ENCODE peak calls at places on chromosome 6, in five cellular contexts. I is putamen, B is IMR-90, U is right cardiac atrium, W is astrocyte. L is an unnamed sample.

GRCh38 chr6:39018103-39018502 is 30.5 kb upstream of the GLP1R start:
- DNase-seq in I (no peak), B (no peak), U (no peak), W (no peak), L (no peak)

GRCh38 chr6:17585766-17586502 is 14.2 kb upstream of the FAM8A1 start:
- DNase-seq in I (no peak), B (no peak), U (no peak), W (no peak), L (no peak)

GRCh38 chr6:10393544-10394225 is 21.2 kb downstream of the TFAP2A start:
- DNase-seq in I (no peak), B (no peak), U (no peak), W (no peak), L (no peak)

GRCh38 chr6:2921520-2922115 is 18.5 kb upstream of the SERPINB9 start:
- DNase-seq in I (no peak), B (no peak), U (no peak), W (no peak), L (peak)

GRCh38 chr6:82954937-82955577 is 110.6 kb downstream of the UBE3D start:
- DNase-seq in I (no peak), B (peak), U (no peak), W (peak), L (no peak)

GRCh38 chr6:10837997-10838793 is at the start of gene MAK:
- DNase-seq in I (peak), B (peak), U (peak), W (peak), L (peak)

GRCh38 chr6:148179786-148180185 is 162.9 kb upstream of the SASH1 start:
- DNase-seq in I (peak), B (peak), U (no peak), W (no peak), L (peak)

GRCh38 chr6:7108964-7109836 is 1.4 kb downstream of the RREB1 start:
- DNase-seq in I (no peak), B (peak), U (peak), W (peak), L (no peak)

GRCh38 chr6:98486052-98486451 is 348.3 kb upstream of the POU3F2 start:
- DNase-seq in I (peak), B (no peak), U (no peak), W (no peak), L (peak)

GRCh38 chr6:125952764-125953501 is 3.6 kb upstream of the HINT3 start:
- DNase-seq in I (no peak), B (peak), U (no peak), W (no peak), L (no peak)

GRCh38 chr6:44537306-44538049 is 150.0 kb downstream of the CDC5L start:
- DNase-seq in I (no peak), B (no peak), U (no peak), W (no peak), L (no peak)

GRCh38 chr6:101640131-101640530 is 246.6 kb downstream of the GRIK2 start:
- DNase-seq in I (no peak), B (no peak), U (no peak), W (peak), L (no peak)

GRCh38 chr6:18990313-18990978 is 603.3 kb downstream of the RNF144B start:
- DNase-seq in I (peak), B (peak), U (peak), W (peak), L (peak)

GRCh38 chr6:144151010-144151727 is 852 bp downstream of the STX11 start:
- DNase-seq in I (no peak), B (no peak), U (no peak), W (no peak), L (peak)

GRCh38 chr6:24126586-24127192 is 674 bp downstream of the NRSN1 start:
- DNase-seq in I (no peak), B (peak), U (no peak), W (peak), L (peak)

GRCh38 chr6:15399651-15400470 is 154.0 kb downstream of the JARID2 start:
- DNase-seq in I (peak), B (peak), U (peak), W (peak), L (peak)

GRCh38 chr6:87661503-87661902 is 40.5 kb downstream of the AKIRIN2 start:
- DNase-seq in I (no peak), B (peak), U (no peak), W (peak), L (no peak)

GRCh38 chr6:35691027-35691824 is 2.5 kb upstream of the FKBP5 start:
- DNase-seq in I (peak), B (peak), U (peak), W (no peak), L (peak)

GRCh38 chr6:166936079-166936787 is 20.1 kb downstream of the RNASET2 start:
- DNase-seq in I (no peak), B (no peak), U (peak), W (no peak), L (no peak)

GRCh38 chr6:119506631-119507174 is 157.1 kb upstream of the MAN1A1 start:
- DNase-seq in I (no peak), B (no peak), U (no peak), W (no peak), L (no peak)

GRCh38 chr6:159969204-159969912 is 476 bp downstream of the IGF2R start:
- DNase-seq in I (no peak), B (peak), U (peak), W (no peak), L (no peak)

GRCh38 chr6:7074870-7075269 is 32.9 kb upstream of the RREB1 start:
- DNase-seq in I (no peak), B (no peak), U (no peak), W (no peak), L (no peak)

GRCh38 chr6:64969139-64969538 is 737.9 kb downstream of the EYS start:
- DNase-seq in I (no peak), B (no peak), U (no peak), W (no peak), L (no peak)